ENCODE peak calls at places on chromosomes 5 and 9, in five cellular contexts. R is iPS DF 6.9, M is mammary epithelial cell, T is DND-41, E is pancreas. F is an unnamed sample.

GRCh38 chr5:177403826-177404640 is 3.6 kb upstream of the PFN3 start:
- DNase-seq in T (peak; percentile 75), R (no peak), M (peak; percentile 65), E (peak; percentile 82), F (peak; percentile 86)

GRCh38 chr5:181028032-181028819 is 11.8 kb upstream of the BTNL9 start:
- DNase-seq in R (peak; percentile 72), E (peak; percentile 13), T (no peak), M (no peak), F (no peak)

GRCh38 chr5:124315746-124316415 is 430.6 kb downstream of the ZNF608 start:
- DNase-seq in M (peak; percentile 56), T (no peak), R (no peak), E (no peak), F (no peak)

GRCh38 chr5:34043099-34043876 is at the start of gene C1QTNF3:
- DNase-seq in M (no peak), T (no peak), R (no peak), E (peak; percentile 56), F (no peak)

GRCh38 chr9:132546148-132547051 is 36.0 kb upstream of the BARHL1 start:
- DNase-seq in R (peak; percentile 54), E (no peak), M (no peak), T (peak; percentile 5), F (no peak)

GRCh38 chr5:65382582-65382981 is 99.1 kb downstream of the ADAMTS6 start:
- DNase-seq in T (no peak), R (no peak), M (no peak), E (no peak), F (no peak)

GRCh38 chr9:34334337-34334824 is 5.0 kb downstream of the NUDT2 start:
- DNase-seq in T (no peak), R (no peak), E (no peak), M (no peak), F (no peak)

GRCh38 chr5:1881273-1881586 is 1.5 kb downstream of the IRX4 start:
- DNase-seq in E (no peak), M (peak; percentile 75), T (no peak), R (peak; percentile 72), F (no peak)

GRCh38 chr5:7642029-7642428 is 208.9 kb downstream of the CFAP90 start:
- DNase-seq in M (no peak), R (no peak), E (no peak), T (no peak), F (no peak)

GRCh38 chr5:2703615-2704014 is 47.9 kb downstream of the IRX2 start:
- DNase-seq in R (no peak), M (no peak), T (no peak), E (no peak), F (no peak)

GRCh38 chr9:112174223-112174964 is 703 bp downstream of the SUSD1 start:
- DNase-seq in E (peak; percentile 38), T (peak; percentile 70), M (peak; percentile 54), R (no peak), F (peak; percentile 73)

GRCh38 chr9:112173489-112174222 is 1.4 kb downstream of the SUSD1 start:
- DNase-seq in E (no peak), R (no peak), T (no peak), M (no peak), F (no peak)

GRCh38 chr9:112175796-112176315 is 759 bp upstream of the SUSD1 start:
- DNase-seq in R (no peak), E (no peak), T (no peak), M (no peak), F (peak; percentile 21)

GRCh38 chr9:112176410-112177010 is 1.4 kb upstream of the SUSD1 start:
- DNase-seq in T (no peak), M (no peak), E (no peak), R (no peak), F (peak; percentile 84)

DNA sequence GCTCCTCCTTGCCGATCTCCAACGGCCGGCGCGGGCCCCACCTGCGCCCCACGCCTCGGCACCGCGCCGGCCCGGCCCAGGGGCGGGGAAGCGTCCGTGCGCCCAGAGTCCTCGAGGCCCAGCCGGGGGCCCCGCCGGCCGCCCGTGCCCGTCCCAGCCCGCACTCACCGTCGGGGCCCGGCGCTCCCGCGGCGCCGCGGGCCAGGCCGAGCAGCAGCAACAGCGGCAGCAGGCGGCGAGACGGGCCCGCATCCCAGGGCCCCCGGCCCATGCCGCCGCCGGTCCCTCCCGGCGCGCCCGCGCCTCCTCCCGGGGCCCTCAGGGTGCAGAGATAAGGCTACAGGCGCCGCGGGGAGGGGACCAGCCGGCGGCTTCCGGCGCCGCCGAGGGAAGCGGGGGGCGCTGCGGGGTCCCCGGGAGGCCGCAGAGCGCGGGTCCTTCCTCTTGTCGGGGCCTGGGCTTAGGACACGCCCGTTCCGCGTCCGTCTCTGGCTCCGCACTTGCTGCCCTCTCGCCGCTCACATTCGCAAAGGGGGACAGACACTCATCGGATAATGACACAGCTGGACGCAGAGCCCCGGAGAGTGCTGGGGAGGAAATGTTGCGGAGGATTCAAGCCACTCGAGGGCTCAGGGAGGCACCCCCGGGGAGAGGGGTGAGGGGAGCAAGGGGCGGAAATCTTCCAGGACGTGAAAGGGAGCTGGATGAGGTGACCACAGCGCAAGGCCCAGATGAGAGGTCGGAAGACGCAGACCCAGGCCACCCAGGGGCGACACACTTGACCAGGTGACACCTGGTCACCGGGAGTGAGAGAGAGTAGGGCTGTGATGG is at the start of gene SUSD1:
- DNase-seq in R (no peak), T (peak; percentile 49), E (peak; percentile 16), M (no peak), F (peak; percentile 17)
- H3K4me1 ChIP-seq in R (peaks cover 1% of the 10 kb centered on the region), T (peaks cover 40% of the 10 kb centered on the region), E (peaks cover 14% of the 10 kb centered on the region), M (peaks cover 10% of the 10 kb centered on the region), F (peaks cover 43% of the 10 kb centered on the region)

GRCh38 chr9:136565075-136565721 is 19.4 kb upstream of the NOTCH1 start:
- DNase-seq in E (no peak), T (no peak), R (no peak), M (no peak), F (no peak)

GRCh38 chr9:136563646-136564321 is 17.9 kb upstream of the NOTCH1 start:
- DNase-seq in M (no peak), E (no peak), T (no peak), R (no peak), F (no peak)

GRCh38 chr9:136561779-136562178 is 15.9 kb upstream of the NOTCH1 start:
- DNase-seq in R (no peak), M (no peak), T (no peak), E (no peak), F (no peak)

GRCh38 chr9:136564379-136564988 is 18.6 kb upstream of the NOTCH1 start:
- DNase-seq in R (no peak), E (no peak), M (peak; percentile 39), T (no peak), F (no peak)

GRCh38 chr9:136562746-136563506 is 17.1 kb upstream of the NOTCH1 start:
- DNase-seq in R (no peak), E (no peak), M (no peak), T (peak; percentile 36), F (no peak)
- H3K27ac ChIP-seq in R (no peak overlapping the region), E (no peak overlapping the region), M (no peak overlapping the region), T (peak overlapping the region; percentile 47), F (no peak overlapping the region)

GRCh38 chr5:88890070-88890781 is 7.2 kb upstream of the MEF2C start:
- DNase-seq in M (no peak), R (no peak), E (no peak), T (no peak), F (no peak)

GRCh38 chr5:88886756-88887741 is 4.1 kb upstream of the MEF2C start:
- DNase-seq in M (no peak), R (no peak), T (no peak), E (no peak), F (no peak)

GRCh38 chr5:88888799-88889164 is 5.8 kb upstream of the MEF2C start:
- DNase-seq in T (no peak), M (no peak), R (no peak), E (no peak), F (no peak)

GRCh38 chr5:88888291-88888690 is 5.3 kb upstream of the MEF2C start:
- DNase-seq in M (no peak), R (no peak), T (no peak), E (no peak), F (no peak)

GRCh38 chr5:88889165-88890069 is 6.4 kb upstream of the MEF2C start:
- DNase-seq in E (peak; percentile 10), R (no peak), M (no peak), T (no peak), F (no peak)
- H3K27me3 ChIP-seq in E (no peaks in the 10 kb centered on the region), R (peaks cover 2% of the 10 kb centered on the region), M (peaks cover 23% of the 10 kb centered on the region), T (no peaks in the 10 kb centered on the region), F (peaks cover 17% of the 10 kb centered on the region)

GRCh38 chr9:121283856-121284732 is 16.1 kb downstream of the GSN start:
- DNase-seq in M (no peak), E (no peak), R (no peak), T (no peak), F (no peak)
- H3K4me1 ChIP-seq in M (peaks cover 81% of the 10 kb centered on the region), E (peaks cover 61% of the 10 kb centered on the region), R (peaks cover 10% of the 10 kb centered on the region), T (no peaks in the 10 kb centered on the region), F (no peaks in the 10 kb centered on the region)

GRCh38 chr5:117954341-117954740 is 1034.0 kb downstream of the DTWD2 start:
- DNase-seq in T (no peak), E (no peak), M (no peak), R (no peak), F (no peak)
- H3K27ac ChIP-seq in T (no peak overlapping the region), E (no peak overlapping the region), M (no peak overlapping the region), R (no peak overlapping the region), F (no peak overlapping the region)

DNA sequence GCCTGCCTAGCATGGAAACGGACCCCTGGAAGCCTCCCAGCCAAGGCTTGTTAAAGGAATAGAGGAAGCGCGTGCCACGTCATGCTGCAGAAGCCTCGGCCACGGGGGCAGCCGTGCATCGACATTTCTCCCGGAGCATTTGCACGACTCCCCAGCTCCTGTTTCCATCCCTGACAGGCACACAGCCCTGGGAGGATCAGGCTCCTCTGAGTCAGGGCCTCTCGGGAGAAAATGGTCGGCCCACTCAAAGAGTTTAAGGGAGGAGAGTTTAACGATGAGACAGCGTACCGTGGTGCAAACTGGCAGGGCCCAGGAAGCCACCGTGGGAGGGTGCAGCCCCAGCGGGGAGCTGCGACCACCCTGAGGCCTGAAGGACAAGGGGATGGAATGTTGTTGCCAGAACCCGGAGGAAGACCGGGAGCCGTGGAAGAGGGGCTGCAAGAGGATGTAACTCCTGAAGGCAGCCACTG is 213.6 kb downstream of the PAX5 start:
- DNase-seq in E (no peak), T (no peak), M (no peak), R (no peak), F (no peak)
- H3K27me3 ChIP-seq in E (no peaks in the 10 kb centered on the region), T (peaks cover 5% of the 10 kb centered on the region), M (peaks cover 4% of the 10 kb centered on the region), R (peaks cover 3% of the 10 kb centered on the region), F (no peaks in the 10 kb centered on the region)

GRCh38 chr5:141524604-141525597 is 36.0 kb downstream of the PCDHGC5 start:
- DNase-seq in T (peak; percentile 36), R (peak; percentile 99), M (peak; percentile 90), E (peak; percentile 82), F (peak; percentile 49)
- H3K4me1 ChIP-seq in T (no peaks in the 10 kb centered on the region), R (no peaks in the 10 kb centered on the region), M (peaks cover 51% of the 10 kb centered on the region), E (peaks cover 43% of the 10 kb centered on the region), F (no peaks in the 10 kb centered on the region)

GRCh38 chr5:146560205-146560812 is 44.3 kb upstream of the GPR151 start:
- DNase-seq in M (no peak), R (no peak), E (peak; percentile 12), T (no peak), F (no peak)
- H3K27ac ChIP-seq in M (no peak overlapping the region), R (no peak overlapping the region), E (no peak overlapping the region), T (no peak overlapping the region), F (no peak overlapping the region)